ENCODE peak calls at places on chromosome 21, in eight cellular contexts. L is PC-9; Y is left ventricle myocardium inferior; J is Caco-2; T is Calu3; N is activated CD4-positive, CD25-positive, alpha-beta regulatory T cell treated with anti-CD3 and anti-CD28 coated beads, Interleukin-2, amount 50 U/mL, for 16 hours; M is activated naive CD8-positive, alpha-beta T cell treated with anti-CD3 and anti-CD28 coated beads, Interleukin-2, amount 50 U/mL, for 16 hours; K is EH. E is an unnamed sample.
A peak's percentile ranks its signal among the peaks of the same experiment; 100 is the strongest.

GRCh38 chr21:37914211-37914900 is 1.9 kb downstream of the KCNJ6 start:
- DNase-seq in K (peak; percentile 35), J (peak; percentile 44), L (no peak), Y (no peak), M (no peak), N (no peak), T (no peak), E (no peak)

GRCh38 chr21:37118187-37118826 is 45.3 kb downstream of the TTC3 start:
- DNase-seq in N (no peak), K (no peak), L (no peak), Y (no peak), T (no peak), J (no peak), M (no peak), E (no peak)

GRCh38 chr21:25579402-25580016 is 27.8 kb downstream of the MRPL39 start:
- DNase-seq in N (no peak), K (no peak), L (no peak), J (no peak), Y (no peak), M (no peak), T (no peak), E (no peak)

GRCh38 chr21:31986035-31986856 is 113.4 kb downstream of the HUNK start:
- DNase-seq in K (no peak), L (no peak), J (no peak), T (no peak), Y (no peak), N (no peak), M (no peak), E (no peak)

GRCh38 chr21:29104239-29104708 is 26.2 kb upstream of the MAP3K7CL start:
- DNase-seq in L (no peak), M (no peak), K (peak; percentile 4), J (no peak), Y (no peak), T (no peak), N (no peak), E (no peak)

GRCh38 chr21:42424848-42425602 is 21.3 kb downstream of the UBASH3A start:
- DNase-seq in Y (no peak), M (no peak), K (no peak), N (peak; percentile 48), J (no peak), T (no peak), L (no peak), E (peak; percentile 96)

GRCh38 chr21:45709696-45710268 is 66.3 kb downstream of the PCBP3 start:
- DNase-seq in Y (no peak), T (no peak), L (no peak), K (no peak), J (no peak), N (no peak), M (no peak), E (no peak)

GRCh38 chr21:36065497-36066036 is 4.3 kb upstream of the CBR1 start:
- DNase-seq in Y (no peak), T (no peak), L (no peak), M (no peak), K (peak; percentile 77), N (no peak), J (no peak), E (peak; percentile 68)

GRCh38 chr21:25934771-25935224 is 200.0 kb downstream of the GABPA start:
- DNase-seq in M (no peak), L (peak; percentile 56), N (no peak), Y (peak; percentile 60), K (peak; percentile 92), J (no peak), T (peak; percentile 61), E (no peak)

GRCh38 chr21:41914358-41914757 is 35.2 kb upstream of the PRDM15 start:
- DNase-seq in L (no peak), T (no peak), J (no peak), N (no peak), Y (no peak), M (no peak), K (no peak), E (no peak)

GRCh38 chr21:33938381-33938780 is 22.8 kb upstream of the ATP5PO start:
- DNase-seq in N (no peak), L (no peak), T (no peak), J (no peak), Y (no peak), M (no peak), K (no peak), E (no peak)

GRCh38 chr21:25639167-25639921 is at the start of gene JAM2:
- DNase-seq in Y (peak; percentile 62), J (no peak), L (no peak), T (no peak), K (no peak), M (peak; percentile 8), N (no peak), E (peak; percentile 58)

GRCh38 chr21:37233551-37234146 is 33.5 kb downstream of the VPS26C start:
- DNase-seq in Y (no peak), M (no peak), T (no peak), L (no peak), J (no peak), K (no peak), N (no peak), E (no peak)

GRCh38 chr21:45468051-45468970 is 63.3 kb downstream of the COL18A1 start:
- DNase-seq in T (no peak), K (no peak), J (no peak), L (no peak), M (no peak), Y (peak; percentile 15), N (no peak), E (no peak)

GRCh38 chr21:43324596-43324995 is 102.3 kb downstream of the SIK1 start:
- DNase-seq in N (no peak), L (no peak), K (no peak), M (no peak), J (no peak), T (no peak), Y (no peak), E (no peak)

GRCh38 chr21:45404726-45405270 is at the start of gene COL18A1:
- DNase-seq in N (no peak), L (peak; percentile 67), T (peak; percentile 55), K (peak; percentile 74), Y (peak; percentile 78), J (peak; percentile 81), M (no peak), E (peak; percentile 43)